ENCODE peak calls at places on chromosomes 2 and 18, in eight cellular contexts. One of them, this sample, is unnamed.

GRCh38 chr18:57784034-57784815 is 18.9 kb downstream of the ATP8B1 start:
- DNase-seq in cerebellar cortex: no peak
- DNase-seq in SIG-M5: peak; percentile 1
- DNase-seq in endodermal cell: no peak
- DNase-seq in activated naive CD8-positive, alpha-beta T cell treated with anti-CD3 and anti-CD28 coated beads, Interleukin-2, amount 50 U/mL, for 24 hours: no peak
- DNase-seq in HCT116: no peak
- DNase-seq in fibroblast of lung: peak; percentile 87
- DNase-seq in AG08396: no peak
- DNase-seq in this sample: no peak

GRCh38 chr2:120441744-120442471 is 96.0 kb downstream of the INHBB start:
- DNase-seq in cerebellar cortex: no peak
- DNase-seq in SIG-M5: no peak
- DNase-seq in endodermal cell: peak; percentile 87
- DNase-seq in activated naive CD8-positive, alpha-beta T cell treated with anti-CD3 and anti-CD28 coated beads, Interleukin-2, amount 50 U/mL, for 24 hours: no peak
- DNase-seq in HCT116: no peak
- DNase-seq in fibroblast of lung: peak; percentile 18
- DNase-seq in AG08396: peak; percentile 82
- DNase-seq in this sample: no peak

GRCh38 chr2:238551091-238551490 is 124.4 kb downstream of the ASB1 start:
- DNase-seq in cerebellar cortex: no peak
- DNase-seq in SIG-M5: no peak
- DNase-seq in endodermal cell: no peak
- DNase-seq in activated naive CD8-positive, alpha-beta T cell treated with anti-CD3 and anti-CD28 coated beads, Interleukin-2, amount 50 U/mL, for 24 hours: no peak
- DNase-seq in HCT116: no peak
- DNase-seq in fibroblast of lung: no peak
- DNase-seq in AG08396: no peak
- DNase-seq in this sample: no peak

GRCh38 chr2:27471961-27472360 is 17.6 kb downstream of the IFT172 start:
- DNase-seq in cerebellar cortex: no peak
- DNase-seq in SIG-M5: no peak
- DNase-seq in endodermal cell: no peak
- DNase-seq in activated naive CD8-positive, alpha-beta T cell treated with anti-CD3 and anti-CD28 coated beads, Interleukin-2, amount 50 U/mL, for 24 hours: no peak
- DNase-seq in HCT116: no peak
- DNase-seq in fibroblast of lung: no peak
- DNase-seq in AG08396: no peak
- DNase-seq in this sample: no peak

GRCh38 chr18:5294113-5294617 is 1.4 kb downstream of the ZBTB14 start:
- DNase-seq in cerebellar cortex: peak; percentile 56
- DNase-seq in SIG-M5: no peak
- DNase-seq in endodermal cell: no peak
- DNase-seq in activated naive CD8-positive, alpha-beta T cell treated with anti-CD3 and anti-CD28 coated beads, Interleukin-2, amount 50 U/mL, for 24 hours: peak; percentile 54
- DNase-seq in HCT116: no peak
- DNase-seq in fibroblast of lung: no peak
- DNase-seq in AG08396: no peak
- DNase-seq in this sample: no peak

GRCh38 chr2:128495996-128496547 is 177.4 kb upstream of the HS6ST1 start:
- DNase-seq in cerebellar cortex: no peak
- DNase-seq in SIG-M5: no peak
- DNase-seq in endodermal cell: no peak
- DNase-seq in activated naive CD8-positive, alpha-beta T cell treated with anti-CD3 and anti-CD28 coated beads, Interleukin-2, amount 50 U/mL, for 24 hours: no peak
- DNase-seq in HCT116: no peak
- DNase-seq in fibroblast of lung: no peak
- DNase-seq in AG08396: no peak
- DNase-seq in this sample: no peak

GRCh38 chr2:238169021-238169707 is 10.4 kb downstream of the ERFE start:
- DNase-seq in cerebellar cortex: no peak
- DNase-seq in SIG-M5: no peak
- DNase-seq in endodermal cell: no peak
- DNase-seq in activated naive CD8-positive, alpha-beta T cell treated with anti-CD3 and anti-CD28 coated beads, Interleukin-2, amount 50 U/mL, for 24 hours: no peak
- DNase-seq in HCT116: no peak
- DNase-seq in fibroblast of lung: peak; percentile 98
- DNase-seq in AG08396: peak; percentile 85
- DNase-seq in this sample: no peak

GRCh38 chr18:57716550-57716949 is 86.6 kb downstream of the ATP8B1 start:
- DNase-seq in cerebellar cortex: no peak
- DNase-seq in SIG-M5: no peak
- DNase-seq in endodermal cell: no peak
- DNase-seq in activated naive CD8-positive, alpha-beta T cell treated with anti-CD3 and anti-CD28 coated beads, Interleukin-2, amount 50 U/mL, for 24 hours: no peak
- DNase-seq in HCT116: no peak
- DNase-seq in fibroblast of lung: no peak
- DNase-seq in AG08396: no peak
- DNase-seq in this sample: no peak

GRCh38 chr2:228377533-228377932 is 196.0 kb upstream of the SPHKAP start:
- DNase-seq in cerebellar cortex: no peak
- DNase-seq in SIG-M5: no peak
- DNase-seq in endodermal cell: no peak
- DNase-seq in activated naive CD8-positive, alpha-beta T cell treated with anti-CD3 and anti-CD28 coated beads, Interleukin-2, amount 50 U/mL, for 24 hours: no peak
- DNase-seq in HCT116: no peak
- DNase-seq in fibroblast of lung: no peak
- DNase-seq in AG08396: no peak
- DNase-seq in this sample: no peak

GRCh38 chr2:155418753-155419152 is 720.3 kb downstream of the KCNJ3 start:
- DNase-seq in cerebellar cortex: no peak
- DNase-seq in SIG-M5: no peak
- DNase-seq in endodermal cell: no peak
- DNase-seq in activated naive CD8-positive, alpha-beta T cell treated with anti-CD3 and anti-CD28 coated beads, Interleukin-2, amount 50 U/mL, for 24 hours: no peak
- DNase-seq in HCT116: no peak
- DNase-seq in fibroblast of lung: no peak
- DNase-seq in AG08396: no peak
- DNase-seq in this sample: no peak

GRCh38 chr2:48946444-48947048 is 191.0 kb upstream of the LHCGR start:
- DNase-seq in cerebellar cortex: peak; percentile 78
- DNase-seq in SIG-M5: peak; percentile 3
- DNase-seq in endodermal cell: peak; percentile 49
- DNase-seq in activated naive CD8-positive, alpha-beta T cell treated with anti-CD3 and anti-CD28 coated beads, Interleukin-2, amount 50 U/mL, for 24 hours: peak; percentile 4
- DNase-seq in HCT116: peak; percentile 23
- DNase-seq in fibroblast of lung: peak; percentile 50
- DNase-seq in AG08396: peak; percentile 63
- DNase-seq in this sample: peak; percentile 32

GRCh38 chr2:29000481-29000880 is 19.4 kb downstream of the TOGARAM2 start:
- DNase-seq in cerebellar cortex: no peak
- DNase-seq in SIG-M5: peak; percentile 93
- DNase-seq in endodermal cell: no peak
- DNase-seq in activated naive CD8-positive, alpha-beta T cell treated with anti-CD3 and anti-CD28 coated beads, Interleukin-2, amount 50 U/mL, for 24 hours: peak; percentile 30
- DNase-seq in HCT116: no peak
- DNase-seq in fibroblast of lung: no peak
- DNase-seq in AG08396: no peak
- DNase-seq in this sample: no peak

GRCh38 chr2:114543106-114543806 is 100.8 kb downstream of the DPP10 start:
- DNase-seq in cerebellar cortex: no peak
- DNase-seq in SIG-M5: no peak
- DNase-seq in endodermal cell: peak; percentile 68
- DNase-seq in activated naive CD8-positive, alpha-beta T cell treated with anti-CD3 and anti-CD28 coated beads, Interleukin-2, amount 50 U/mL, for 24 hours: no peak
- DNase-seq in HCT116: no peak
- DNase-seq in fibroblast of lung: peak; percentile 1
- DNase-seq in AG08396: no peak
- DNase-seq in this sample: peak; percentile 18

GRCh38 chr18:2173464-2173863 is 397.8 kb downstream of the METTL4 start:
- DNase-seq in cerebellar cortex: no peak
- DNase-seq in SIG-M5: no peak
- DNase-seq in endodermal cell: peak; percentile 47
- DNase-seq in activated naive CD8-positive, alpha-beta T cell treated with anti-CD3 and anti-CD28 coated beads, Interleukin-2, amount 50 U/mL, for 24 hours: no peak
- DNase-seq in HCT116: no peak
- DNase-seq in fibroblast of lung: peak; percentile 78
- DNase-seq in AG08396: peak; percentile 72
- DNase-seq in this sample: no peak

GRCh38 chr18:49082714-49083688 is 132.2 kb upstream of the SMAD7 start:
- DNase-seq in cerebellar cortex: no peak
- DNase-seq in SIG-M5: no peak
- DNase-seq in endodermal cell: no peak
- DNase-seq in activated naive CD8-positive, alpha-beta T cell treated with anti-CD3 and anti-CD28 coated beads, Interleukin-2, amount 50 U/mL, for 24 hours: no peak
- DNase-seq in HCT116: no peak
- DNase-seq in fibroblast of lung: no peak
- DNase-seq in AG08396: no peak
- DNase-seq in this sample: no peak

GRCh38 chr2:98483257-98483861 is 38.7 kb downstream of the INPP4A start:
- DNase-seq in cerebellar cortex: no peak
- DNase-seq in SIG-M5: no peak
- DNase-seq in endodermal cell: no peak
- DNase-seq in activated naive CD8-positive, alpha-beta T cell treated with anti-CD3 and anti-CD28 coated beads, Interleukin-2, amount 50 U/mL, for 24 hours: no peak
- DNase-seq in HCT116: no peak
- DNase-seq in fibroblast of lung: no peak
- DNase-seq in AG08396: no peak
- DNase-seq in this sample: no peak

GRCh38 chr2:204885747-204886146 is 340.5 kb downstream of the PARD3B start:
- DNase-seq in cerebellar cortex: no peak
- DNase-seq in SIG-M5: no peak
- DNase-seq in endodermal cell: peak; percentile 68
- DNase-seq in activated naive CD8-positive, alpha-beta T cell treated with anti-CD3 and anti-CD28 coated beads, Interleukin-2, amount 50 U/mL, for 24 hours: no peak
- DNase-seq in HCT116: no peak
- DNase-seq in fibroblast of lung: no peak
- DNase-seq in AG08396: no peak
- DNase-seq in this sample: no peak

GRCh38 chr2:133633309-133633708 is 65.0 kb upstream of the NCKAP5 start:
- DNase-seq in cerebellar cortex: no peak
- DNase-seq in SIG-M5: no peak
- DNase-seq in endodermal cell: no peak
- DNase-seq in activated naive CD8-positive, alpha-beta T cell treated with anti-CD3 and anti-CD28 coated beads, Interleukin-2, amount 50 U/mL, for 24 hours: no peak
- DNase-seq in HCT116: no peak
- DNase-seq in fibroblast of lung: no peak
- DNase-seq in AG08396: no peak
- DNase-seq in this sample: no peak

GRCh38 chr2:63544017-63544627 is 44.2 kb downstream of the WDPCP start:
- DNase-seq in cerebellar cortex: peak; percentile 15
- DNase-seq in SIG-M5: no peak
- DNase-seq in endodermal cell: no peak
- DNase-seq in activated naive CD8-positive, alpha-beta T cell treated with anti-CD3 and anti-CD28 coated beads, Interleukin-2, amount 50 U/mL, for 24 hours: no peak
- DNase-seq in HCT116: no peak
- DNase-seq in fibroblast of lung: peak; percentile 30
- DNase-seq in AG08396: peak; percentile 5
- DNase-seq in this sample: no peak

GRCh38 chr2:96816836-96817702 is 1.0 kb downstream of the CNNM3 start:
- DNase-seq in cerebellar cortex: peak; percentile 24
- DNase-seq in SIG-M5: no peak
- DNase-seq in endodermal cell: peak; percentile 66
- DNase-seq in activated naive CD8-positive, alpha-beta T cell treated with anti-CD3 and anti-CD28 coated beads, Interleukin-2, amount 50 U/mL, for 24 hours: no peak
- DNase-seq in HCT116: no peak
- DNase-seq in fibroblast of lung: peak; percentile 18
- DNase-seq in AG08396: no peak
- DNase-seq in this sample: no peak

GRCh38 chr18:58611471-58612131 is 17.3 kb downstream of the ALPK2 start:
- DNase-seq in cerebellar cortex: no peak
- DNase-seq in SIG-M5: no peak
- DNase-seq in endodermal cell: peak; percentile 91
- DNase-seq in activated naive CD8-positive, alpha-beta T cell treated with anti-CD3 and anti-CD28 coated beads, Interleukin-2, amount 50 U/mL, for 24 hours: no peak
- DNase-seq in HCT116: no peak
- DNase-seq in fibroblast of lung: no peak
- DNase-seq in AG08396: no peak
- DNase-seq in this sample: no peak

GRCh38 chr2:290090-290722 is 2.3 kb upstream of the ALKAL2 start:
- DNase-seq in cerebellar cortex: peak; percentile 65
- DNase-seq in SIG-M5: no peak
- DNase-seq in endodermal cell: peak; percentile 92
- DNase-seq in activated naive CD8-positive, alpha-beta T cell treated with anti-CD3 and anti-CD28 coated beads, Interleukin-2, amount 50 U/mL, for 24 hours: peak; percentile 61
- DNase-seq in HCT116: no peak
- DNase-seq in fibroblast of lung: peak; percentile 83
- DNase-seq in AG08396: peak; percentile 85
- DNase-seq in this sample: no peak

GRCh38 chr2:71933467-71934319 is 214.0 kb downstream of the CYP26B1 start:
- DNase-seq in cerebellar cortex: peak; percentile 30
- DNase-seq in SIG-M5: no peak
- DNase-seq in endodermal cell: peak; percentile 72
- DNase-seq in activated naive CD8-positive, alpha-beta T cell treated with anti-CD3 and anti-CD28 coated beads, Interleukin-2, amount 50 U/mL, for 24 hours: no peak
- DNase-seq in HCT116: peak; percentile 28
- DNase-seq in fibroblast of lung: no peak
- DNase-seq in AG08396: peak; percentile 39
- DNase-seq in this sample: no peak

GRCh38 chr18:79400091-79400590 is 4.4 kb downstream of the NFATC1 start:
- DNase-seq in cerebellar cortex: no peak
- DNase-seq in SIG-M5: no peak
- DNase-seq in endodermal cell: peak; percentile 86
- DNase-seq in activated naive CD8-positive, alpha-beta T cell treated with anti-CD3 and anti-CD28 coated beads, Interleukin-2, amount 50 U/mL, for 24 hours: peak; percentile 67
- DNase-seq in HCT116: no peak
- DNase-seq in fibroblast of lung: peak; percentile 8
- DNase-seq in AG08396: peak; percentile 81
- DNase-seq in this sample: no peak

GRCh38 chr2:142745691-142746090 is 131.8 kb upstream of the KYNU start:
- DNase-seq in cerebellar cortex: no peak
- DNase-seq in SIG-M5: no peak
- DNase-seq in endodermal cell: no peak
- DNase-seq in activated naive CD8-positive, alpha-beta T cell treated with anti-CD3 and anti-CD28 coated beads, Interleukin-2, amount 50 U/mL, for 24 hours: no peak
- DNase-seq in HCT116: no peak
- DNase-seq in fibroblast of lung: no peak
- DNase-seq in AG08396: no peak
- DNase-seq in this sample: no peak

GRCh38 chr2:240624950-240625621 is at the start of gene GPR35:
- DNase-seq in cerebellar cortex: no peak
- DNase-seq in SIG-M5: peak; percentile 39
- DNase-seq in endodermal cell: peak; percentile 56
- DNase-seq in activated naive CD8-positive, alpha-beta T cell treated with anti-CD3 and anti-CD28 coated beads, Interleukin-2, amount 50 U/mL, for 24 hours: peak; percentile 86
- DNase-seq in HCT116: no peak
- DNase-seq in fibroblast of lung: peak; percentile 21
- DNase-seq in AG08396: peak; percentile 49
- DNase-seq in this sample: peak; percentile 82

GRCh38 chr2:239874636-239875356 is 150.3 kb downstream of the NDUFA10 start:
- DNase-seq in cerebellar cortex: no peak
- DNase-seq in SIG-M5: no peak
- DNase-seq in endodermal cell: peak; percentile 20
- DNase-seq in activated naive CD8-positive, alpha-beta T cell treated with anti-CD3 and anti-CD28 coated beads, Interleukin-2, amount 50 U/mL, for 24 hours: no peak
- DNase-seq in HCT116: no peak
- DNase-seq in fibroblast of lung: no peak
- DNase-seq in AG08396: no peak
- DNase-seq in this sample: no peak